ENCODE peak calls at places on chromosomes 1 and 21, in five cellular contexts. K is cardiac muscle cell, T is colonic mucosa, A is neural progenitor cell, Y is A673. O is an unnamed sample.

GRCh38 chr1:192565946-192566345 is 9.6 kb upstream of the RGS1 start:
- DNase-seq in K (no peak), A (no peak), Y (no peak), T (no peak), O (no peak)

GRCh38 chr1:21586926-21587601 is 77.8 kb downstream of the ALPL start:
- DNase-seq in K (peak; percentile 86), Y (peak; percentile 58), A (peak; percentile 34), T (no peak), O (peak; percentile 47)

GRCh38 chr1:156957634-156958033 is 37.2 kb downstream of the LRRC71 start:
- DNase-seq in A (no peak), K (no peak), Y (no peak), T (no peak), O (no peak)

GRCh38 chr1:179164494-179164893 is 65.0 kb downstream of the ABL2 start:
- DNase-seq in A (no peak), T (no peak), Y (no peak), K (peak; percentile 70), O (no peak)

GRCh38 chr1:8107897-8108296 is 81.8 kb upstream of the ERRFI1 start:
- DNase-seq in A (no peak), K (no peak), T (no peak), Y (no peak), O (no peak)

GRCh38 chr1:27517907-27518718 is 28.1 kb upstream of the WASF2 start:
- DNase-seq in T (peak; percentile 93), A (no peak), Y (no peak), K (no peak), O (no peak)

GRCh38 chr1:90724926-90725325 is 7.8 kb upstream of the BARHL2 start:
- DNase-seq in T (no peak), Y (peak; percentile 70), K (no peak), A (peak; percentile 45), O (no peak)

GRCh38 chr1:42484382-42484781 is 21.3 kb downstream of the CCDC30 start:
- DNase-seq in Y (no peak), A (peak; percentile 29), K (peak; percentile 81), T (no peak), O (no peak)

GRCh38 chr21:42524341-42525227 is 10.9 kb downstream of the SLC37A1 start:
- DNase-seq in Y (no peak), T (peak; percentile 79), K (no peak), A (peak; percentile 75), O (peak; percentile 61)

GRCh38 chr1:161182214-161182613 is 4.9 kb upstream of the B4GALT3 start:
- DNase-seq in Y (no peak), A (no peak), K (no peak), T (no peak), O (no peak)

GRCh38 chr1:172143384-172144025 is 277.0 kb upstream of the C1orf105 start:
- DNase-seq in Y (no peak), T (no peak), A (no peak), K (peak; percentile 97), O (no peak)

GRCh38 chr1:19044975-19045831 is 88.7 kb upstream of the IFFO2 start:
- DNase-seq in A (no peak), Y (no peak), T (no peak), K (peak; percentile 22), O (no peak)

GRCh38 chr1:156935719-156936118 is 15.3 kb downstream of the LRRC71 start:
- DNase-seq in K (no peak), A (no peak), Y (no peak), T (no peak), O (no peak)

GRCh38 chr1:175124842-175125241 is 57.2 kb downstream of the TNN start:
- DNase-seq in Y (no peak), K (peak; percentile 56), A (no peak), T (no peak), O (no peak)

GRCh38 chr1:201184734-201185453 is 5.7 kb upstream of the IGFN1 start:
- DNase-seq in K (peak; percentile 83), T (no peak), Y (peak; percentile 65), A (peak; percentile 65), O (no peak)

GRCh38 chr1:116128669-116129068 is 17.5 kb downstream of the MAB21L3 start:
- DNase-seq in Y (no peak), K (no peak), A (no peak), T (no peak), O (no peak)

GRCh38 chr1:153742411-153743142 is 14.7 kb downstream of the INTS3 start:
- DNase-seq in K (peak; percentile 74), T (no peak), Y (no peak), A (no peak), O (no peak)

GRCh38 chr21:35138665-35139381 is 89.7 kb upstream of the RUNX1 start:
- DNase-seq in A (no peak), Y (peak; percentile 0), T (no peak), K (peak; percentile 79), O (no peak)

GRCh38 chr1:180266275-180267210 is 36.5 kb downstream of the LHX4 start:
- DNase-seq in K (no peak), T (no peak), Y (no peak), A (no peak), O (no peak)

GRCh38 chr1:205570796-205571537 is 60.8 kb downstream of the ELK4 start:
- DNase-seq in T (peak; percentile 15), A (no peak), K (no peak), Y (no peak), O (no peak)

GRCh38 chr1:94324168-94324544 is 86.8 kb upstream of the ARHGAP29 start:
- DNase-seq in Y (peak; percentile 17), T (no peak), K (no peak), A (no peak), O (no peak)

GRCh38 chr1:65317866-65318653 is 8.7 kb downstream of the DNAJC6 start:
- DNase-seq in Y (no peak), K (no peak), T (no peak), A (no peak), O (no peak)

GRCh38 chr1:201376464-201377374 is 761 bp downstream of the TNNT2 start:
- DNase-seq in K (peak; percentile 44), A (peak; percentile 89), T (peak; percentile 42), Y (peak; percentile 33), O (no peak)

GRCh38 chr1:214026985-214027384 is 39.2 kb downstream of the PROX1 start:
- DNase-seq in Y (no peak), A (no peak), T (no peak), K (no peak), O (no peak)

GRCh38 chr1:3890389-3891328 is 9.4 kb downstream of the C1orf174 start:
- DNase-seq in A (no peak), T (no peak), K (no peak), Y (no peak), O (no peak)

GRCh38 chr1:9202240-9202870 is 32.2 kb upstream of the H6PD start:
- DNase-seq in Y (no peak), T (no peak), K (no peak), A (no peak), O (no peak)
- H3K4me3 ChIP-seq in Y (no peak overlapping the region), T (no peak overlapping the region), K (peak overlapping the region; percentile 18), A (peak overlapping the region; percentile 50), O (peak overlapping the region; percentile 56)

DNA sequence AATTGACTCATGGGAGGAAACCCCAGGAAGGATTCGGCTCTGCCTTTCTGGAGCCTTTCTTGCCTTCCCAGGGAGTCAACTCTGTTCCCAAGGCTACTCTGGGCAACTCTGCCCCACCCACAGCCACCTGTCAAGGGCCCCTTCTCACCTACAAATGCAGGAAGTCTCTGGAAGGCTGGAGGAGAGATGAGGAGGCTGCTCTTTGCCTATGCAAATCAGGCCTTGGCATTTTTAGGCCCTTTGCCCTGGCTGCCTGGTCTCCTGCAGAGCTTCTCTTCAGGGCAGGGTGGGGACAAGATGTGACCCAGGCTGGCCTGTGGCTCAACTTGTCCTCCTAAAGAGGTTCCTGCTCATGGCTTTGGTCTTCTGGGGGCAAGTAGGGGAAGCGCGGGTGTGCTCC is 5.4 kb downstream of the SLC6A9 start:
- DNase-seq in Y (no peak), T (peak; percentile 89), A (no peak), K (no peak), O (no peak)
- H3K27ac ChIP-seq in Y (no peak overlapping the region), T (peak overlapping the region; percentile 82), A (no peak overlapping the region), K (no peak overlapping the region), O (no peak overlapping the region)

GRCh38 chr1:86423473-86423872 is 498 bp upstream of the CLCA2 start:
- DNase-seq in T (no peak), A (no peak), Y (no peak), K (no peak), O (no peak)

GRCh38 chr1:86421601-86422280 is 2.2 kb upstream of the CLCA2 start:
- DNase-seq in K (peak; percentile 59), Y (no peak), A (no peak), T (no peak), O (no peak)

GRCh38 chr1:86416343-86416742 is 7.6 kb upstream of the CLCA2 start:
- DNase-seq in T (peak; percentile 74), Y (no peak), A (no peak), K (no peak), O (no peak)

GRCh38 chr1:86423873-86424272 is at the start of gene CLCA2:
- DNase-seq in Y (no peak), T (no peak), A (no peak), K (no peak), O (no peak)

DNA sequence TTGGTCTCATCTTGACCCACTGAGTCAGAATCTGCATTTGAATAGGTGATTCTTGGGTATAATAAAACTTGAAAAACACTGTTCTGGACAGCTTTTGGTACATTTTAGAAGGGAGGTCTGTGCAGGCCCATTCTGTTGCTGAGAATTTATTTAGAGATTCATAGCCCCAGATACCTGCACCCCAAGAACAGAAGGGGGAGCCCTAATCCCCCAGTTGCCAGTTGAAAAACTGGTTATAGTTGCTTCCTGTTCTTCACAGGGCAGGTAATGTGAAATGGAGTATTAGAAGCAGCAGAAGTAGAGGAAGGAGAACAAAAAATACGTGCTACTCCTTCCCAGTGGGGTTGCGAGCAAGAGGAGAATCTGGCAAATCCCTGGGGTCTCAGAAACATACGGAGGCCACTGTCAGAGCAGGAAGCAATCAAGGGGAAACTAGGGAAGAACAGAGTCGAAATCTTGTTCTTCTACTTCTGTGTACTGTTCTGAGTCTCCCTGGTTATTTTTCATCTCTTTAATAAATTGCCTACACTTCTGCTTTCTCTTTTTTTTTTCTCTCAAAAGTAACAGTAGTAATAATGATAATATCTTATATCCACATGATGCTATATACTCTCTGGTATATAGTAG is 4.6 kb upstream of the CLCA2 start:
- DNase-seq in K (peak; percentile 61), T (peak; percentile 42), Y (peak; percentile 56), A (peak; percentile 15), O (no peak)
- TF ChIP-seq CTCF in K (peak; percentile 68), T (peak; percentile 33), Y (peak; percentile 63), A (peak; percentile 49), O (peak; percentile 51)

GRCh38 chr1:56175211-56175610 is 404.2 kb downstream of the PLPP3 start:
- DNase-seq in T (no peak), A (no peak), Y (no peak), K (no peak), O (no peak)

GRCh38 chr1:56185493-56185892 is 393.9 kb downstream of the PLPP3 start:
- DNase-seq in Y (peak; percentile 10), A (peak; percentile 29), K (no peak), T (no peak), O (no peak)

GRCh38 chr1:56183151-56183550 is 396.2 kb downstream of the PLPP3 start:
- DNase-seq in T (no peak), K (no peak), Y (no peak), A (no peak), O (no peak)

GRCh38 chr1:56179571-56179970 is 399.8 kb downstream of the PLPP3 start:
- DNase-seq in K (no peak), T (no peak), Y (no peak), A (no peak), O (no peak)

DNA sequence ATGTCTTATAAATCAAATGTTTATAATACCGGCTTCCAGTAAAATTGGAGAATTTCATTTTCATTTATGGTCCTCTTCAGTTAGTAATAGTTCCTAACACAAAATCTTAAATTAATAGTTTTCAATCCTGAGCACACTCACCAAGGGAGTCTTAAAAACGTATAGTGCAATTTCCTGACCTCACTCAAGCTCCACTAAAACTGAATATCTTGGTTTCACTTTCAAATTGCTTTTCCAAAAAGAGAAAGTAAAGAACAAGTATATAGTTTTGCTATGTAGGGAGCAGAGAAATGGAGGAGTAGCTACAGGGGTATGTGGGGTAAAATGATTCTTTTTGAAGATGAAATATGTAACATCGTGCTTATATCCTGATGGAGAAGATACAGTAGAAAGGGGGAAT is 398.6 kb downstream of the PLPP3 start:
- DNase-seq in K (peak; percentile 44), Y (no peak), T (no peak), A (no peak), O (no peak)
- H3K4me3 ChIP-seq in K (no peak overlapping the region), Y (no peak overlapping the region), T (no peak overlapping the region), A (no peak overlapping the region), O (peak overlapping the region; percentile 49)

O was measured in left ventricle myocardium inferior.